ENCODE peak calls at places on chromosomes 4 and X, in six cellular contexts. V is HCT116, Z is heart left ventricle, A is transverse colon, R is IMR-90, T is H1. P is an unnamed sample.

GRCh38 chrX:78024349-78025108 is 55.1 kb upstream of the PGAM4 start:
- DNase-seq in R (peak; percentile 2), A (peak; percentile 69), T (no peak), Z (no peak), V (peak; percentile 43), P (peak; percentile 55)

GRCh38 chr4:5998333-5998936 is 19.8 kb downstream of the C4orf50 start:
- DNase-seq in A (peak; percentile 41), Z (peak; percentile 50), T (peak; percentile 38), R (peak; percentile 61), V (peak; percentile 45), P (peak; percentile 35)

GRCh38 chrX:21975827-21976226 is 35.3 kb downstream of the SMS start:
- DNase-seq in Z (no peak), T (no peak), R (peak; percentile 89), V (no peak), A (no peak), P (peak; percentile 14)

GRCh38 chrX:131901581-131901980 is 121.5 kb upstream of the STK26 start:
- DNase-seq in T (no peak), R (no peak), V (no peak), A (no peak), Z (no peak), P (no peak)

GRCh38 chr4:106245176-106245575 is 70.8 kb downstream of the TBCK start:
- DNase-seq in V (no peak), Z (no peak), R (peak; percentile 1), T (no peak), A (no peak), P (no peak)

GRCh38 chrX:14697453-14697852 is 168.1 kb downstream of the GLRA2 start:
- DNase-seq in T (no peak), Z (no peak), R (no peak), A (peak; percentile 48), V (peak; percentile 34), P (peak; percentile 16)

GRCh38 chr4:181967401-181967800 is 275.8 kb upstream of the TENM3 start:
- DNase-seq in V (no peak), R (no peak), T (no peak), A (no peak), Z (no peak), P (no peak)

GRCh38 chr4:13980317-13980716 is 352.8 kb upstream of the BOD1L1 start:
- DNase-seq in R (peak; percentile 96), V (no peak), A (no peak), Z (no peak), T (no peak), P (no peak)

GRCh38 chr4:70969076-70969475 is 24.4 kb upstream of the DCK start:
- DNase-seq in R (no peak), V (no peak), Z (no peak), A (no peak), T (no peak), P (no peak)

GRCh38 chr4:42339935-42340406 is 57.3 kb upstream of the SHISA3 start:
- DNase-seq in R (peak; percentile 53), Z (peak; percentile 75), V (no peak), A (no peak), T (no peak), P (peak; percentile 55)

GRCh38 chrX:40581333-40581910 is 652 bp downstream of the ATP6AP2 start:
- DNase-seq in Z (no peak), T (no peak), R (peak; percentile 8), V (no peak), A (no peak), P (no peak)

DNA sequence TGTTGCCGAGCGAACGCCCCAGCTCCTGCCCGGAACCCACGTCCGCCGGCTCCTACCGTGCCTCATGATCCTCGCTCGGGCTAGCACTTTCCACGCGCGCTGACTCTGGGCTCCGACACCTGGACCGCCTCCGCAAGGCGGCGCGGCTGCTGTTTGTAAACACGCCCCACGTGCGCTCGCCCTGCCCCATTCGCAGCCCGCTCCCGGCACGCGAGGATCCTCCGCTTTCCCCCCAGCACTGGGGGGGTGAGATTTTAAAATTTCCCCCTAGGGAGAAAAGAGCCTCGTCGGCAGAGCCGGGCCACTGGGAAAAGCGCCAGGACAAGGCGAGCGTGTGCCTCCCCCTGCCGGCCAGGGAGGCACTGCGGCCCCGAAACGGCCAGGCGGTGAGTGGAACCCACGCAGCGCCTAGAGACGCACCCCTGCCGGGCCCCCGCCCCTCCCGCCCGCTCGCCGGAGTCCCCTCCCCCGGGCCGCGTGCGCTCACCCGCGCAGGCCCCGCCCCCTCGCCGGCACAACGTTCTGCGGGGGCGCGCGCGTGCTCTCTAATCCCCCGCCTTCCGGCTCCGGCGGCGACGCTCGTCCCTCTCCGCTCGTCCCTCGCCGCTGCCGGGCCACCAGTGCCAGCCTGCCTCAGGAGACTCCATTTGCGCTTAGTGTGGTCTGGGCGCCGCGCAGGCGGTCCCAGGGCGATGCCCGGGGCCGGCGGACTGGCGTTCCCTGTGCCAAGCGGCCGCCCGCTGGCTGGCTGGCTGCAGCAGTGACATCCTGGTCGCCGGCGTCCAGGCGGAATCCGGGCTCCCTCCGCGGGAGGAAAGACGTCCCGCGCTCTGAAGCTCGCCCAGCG is at the start of gene TIGD2:
- DNase-seq in R (peak; percentile 81), A (peak; percentile 92), V (peak; percentile 71), T (peak; percentile 33), Z (peak; percentile 93), P (peak; percentile 94)
- TF ChIP-seq POLR2A in R (no peak), A (peak; percentile 86), V (peak; percentile 72), T (peak; percentile 74), Z (no peak), P (peak; percentile 77)

GRCh38 chrX:101485212-101486064 is at the start of gene ARMCX4:
- DNase-seq in V (no peak), R (peak; percentile 62), Z (peak; percentile 35), T (peak; percentile 41), A (peak; percentile 18), P (peak; percentile 1)
- TF ChIP-seq POLR2A in V (no peak), R (peak; percentile 41), Z (no peak), T (peak; percentile 60), A (no peak), P (no peak)

DNA sequence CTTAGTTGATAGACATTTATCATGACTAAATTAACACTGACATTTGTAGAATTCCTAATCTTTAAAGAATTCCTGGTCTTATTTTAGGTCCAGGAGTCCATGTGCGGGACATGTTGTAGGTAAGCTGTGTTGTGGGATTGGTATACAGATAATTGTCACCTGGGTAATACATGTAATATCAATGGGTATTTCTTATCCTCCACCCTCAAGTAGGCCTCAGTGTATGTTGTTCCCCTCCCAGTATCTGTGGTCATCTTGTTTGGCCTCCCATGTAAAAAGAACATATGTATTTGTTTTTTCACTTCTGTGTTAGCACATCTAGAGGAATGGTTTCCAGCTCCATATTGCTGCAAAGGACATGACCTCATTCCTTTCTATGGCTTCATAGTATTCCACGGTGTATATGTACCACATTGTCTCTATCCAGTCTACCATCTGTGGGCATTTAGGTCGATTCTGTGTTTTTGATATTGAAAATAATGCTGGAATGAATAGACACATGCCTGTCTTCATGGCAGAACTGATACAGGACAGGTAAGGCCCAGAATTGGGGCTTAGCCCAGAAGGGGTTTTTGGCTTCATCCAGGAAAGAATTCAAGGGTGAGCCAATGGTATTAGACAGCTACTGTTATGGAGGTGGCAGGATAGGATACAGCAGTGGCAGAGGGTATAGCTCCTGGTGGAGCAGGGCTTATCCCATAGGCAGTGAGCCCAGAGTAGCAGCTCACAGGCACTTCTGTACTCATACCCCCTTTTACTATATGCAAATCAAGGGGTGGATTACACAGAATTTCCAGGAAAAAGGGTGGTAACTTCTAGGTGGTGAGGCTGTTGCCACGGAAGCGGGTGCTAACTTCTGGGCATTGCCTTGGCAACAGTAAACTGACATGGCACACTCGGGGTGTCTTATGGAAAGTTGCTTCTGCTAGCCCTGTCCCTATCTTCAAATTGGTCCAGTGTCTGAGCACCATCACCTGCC is 66.1 kb upstream of the WDR1 start:
- DNase-seq in Z (no peak), R (no peak), A (no peak), T (no peak), V (no peak), P (peak; percentile 93)
- TF ChIP-seq POLR2A in Z (no peak), R (no peak), A (no peak), T (no peak), V (no peak), P (peak; percentile 90)

GRCh38 chrX:49175875-49176274 is 4.2 kb downstream of the PLP2 start:
- DNase-seq in A (no peak), Z (no peak), V (no peak), R (no peak), T (no peak), P (no peak)

GRCh38 chrX:49174723-49175122 is 3.0 kb downstream of the PLP2 start:
- DNase-seq in Z (no peak), A (no peak), R (no peak), T (no peak), V (no peak), P (no peak)

GRCh38 chrX:49175435-49175834 is 3.7 kb downstream of the PLP2 start:
- DNase-seq in A (no peak), T (no peak), V (no peak), Z (no peak), R (no peak), P (no peak)

GRCh38 chrX:49172280-49172780 is 632 bp downstream of the PLP2 start:
- DNase-seq in V (no peak), A (peak; percentile 85), Z (peak; percentile 77), T (no peak), R (peak; percentile 20), P (peak; percentile 91)

DNA sequence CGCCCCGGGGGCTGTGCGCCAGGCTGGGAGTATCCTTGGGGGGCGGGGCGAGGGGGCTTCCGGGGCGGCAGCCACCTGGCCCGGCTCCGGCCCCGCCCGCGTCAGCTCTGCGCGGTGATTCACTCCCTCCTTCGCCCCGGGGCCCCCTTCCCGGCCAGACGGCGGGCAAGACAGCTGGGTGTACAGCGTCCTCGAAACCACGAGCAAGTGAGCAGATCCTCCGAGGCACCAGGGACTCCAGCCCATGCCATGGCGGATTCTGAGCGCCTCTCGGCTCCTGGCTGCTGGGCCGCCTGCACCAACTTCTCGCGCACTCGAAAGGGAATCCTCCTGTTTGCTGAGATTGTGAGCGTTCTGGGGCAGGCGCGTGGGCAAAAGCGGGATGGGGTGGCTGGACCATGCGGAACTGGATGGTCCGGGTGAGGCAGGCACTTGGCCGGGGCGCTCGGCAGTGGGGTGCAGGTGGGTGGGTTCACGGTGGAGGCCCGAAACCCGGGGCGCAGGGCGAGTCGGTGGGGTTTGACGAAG is at the start of gene PLP2:
- DNase-seq in V (no peak), T (no peak), Z (peak; percentile 56), R (peak; percentile 40), A (peak; percentile 79), P (peak; percentile 58)
- TF ChIP-seq POLR2A in V (peak; percentile 40), T (no peak), Z (no peak), R (peak; percentile 60), A (peak; percentile 72), P (peak; percentile 49)

GRCh38 chrX:120560842-120561633 is at the start of gene CUL4B:
- DNase-seq in V (peak; percentile 86), T (peak; percentile 88), A (peak; percentile 93), R (peak; percentile 94), Z (peak; percentile 94), P (peak; percentile 92)
- TF ChIP-seq POLR2A in V (no peak), T (peak; percentile 84), A (peak; percentile 80), R (peak; percentile 78), Z (no peak), P (no peak)

GRCh38 chr4:100682477-100683218 is 164.8 kb upstream of the EMCN start:
- DNase-seq in V (no peak), R (no peak), T (no peak), A (no peak), Z (no peak), P (no peak)
- TF ChIP-seq POLR2A in V (no peak), R (no peak), T (no peak), A (no peak), Z (no peak), P (no peak)

P was measured in erythroblast.